ENCODE peak calls at places on chromosome 18, in four cellular contexts. One of them, this sample, is unnamed. For H3K4me1 and H3K27me3, the result is how much of the 10 kb centered on the place peaks cover.

GRCh38 chr18:55515946-55516710 is 71.9 kb downstream of the TCF4 start:
- DNase-seq in stomach: no peak
- DNase-seq in cardiac muscle cell: no peak
- DNase-seq in heart right ventricle: no peak
- DNase-seq in this sample: no peak

GRCh38 chr18:37987901-37988300 is 422.3 kb upstream of the CELF4 start:
- DNase-seq in cardiac muscle cell: no peak
- DNase-seq in stomach: no peak
- DNase-seq in heart right ventricle: no peak
- DNase-seq in this sample: no peak

GRCh38 chr18:24009651-24010333 is 4.8 kb upstream of the TTC39C start:
- DNase-seq in stomach: no peak
- DNase-seq in heart right ventricle: no peak
- DNase-seq in cardiac muscle cell: no peak
- DNase-seq in this sample: no peak

GRCh38 chr18:25587545-25587944 is 235.6 kb upstream of the ZNF521 start:
- DNase-seq in cardiac muscle cell: no peak
- DNase-seq in stomach: no peak
- DNase-seq in heart right ventricle: no peak
- DNase-seq in this sample: no peak

GRCh38 chr18:36572135-36572856 is 256.5 kb downstream of the TPGS2 start:
- DNase-seq in stomach: no peak
- DNase-seq in heart right ventricle: no peak
- DNase-seq in cardiac muscle cell: peak
- DNase-seq in this sample: peak

GRCh38 chr18:73124165-73124564 is 256.4 kb upstream of the NETO1 start:
- DNase-seq in stomach: no peak
- DNase-seq in cardiac muscle cell: no peak
- DNase-seq in heart right ventricle: no peak
- DNase-seq in this sample: no peak

GRCh38 chr18:59454909-59455727 is 96.1 kb upstream of the LMAN1 start:
- DNase-seq in stomach: no peak
- DNase-seq in heart right ventricle: peak
- DNase-seq in cardiac muscle cell: peak
- DNase-seq in this sample: no peak

GRCh38 chr18:49727816-49728215 is 85.5 kb downstream of the ACAA2 start:
- DNase-seq in cardiac muscle cell: no peak
- DNase-seq in stomach: no peak
- DNase-seq in heart right ventricle: no peak
- DNase-seq in this sample: no peak

GRCh38 chr18:6397931-6398566 is 16.7 kb downstream of the L3MBTL4 start:
- DNase-seq in heart right ventricle: no peak
- DNase-seq in cardiac muscle cell: no peak
- DNase-seq in stomach: no peak
- DNase-seq in this sample: no peak

GRCh38 chr18:49920731-49921130 is 107.4 kb upstream of the ACAA2 start:
- DNase-seq in heart right ventricle: no peak
- DNase-seq in cardiac muscle cell: no peak
- DNase-seq in stomach: no peak
- DNase-seq in this sample: no peak

GRCh38 chr18:59549797-59550516 is 147.3 kb downstream of the CCBE1 start:
- DNase-seq in heart right ventricle: peak
- DNase-seq in cardiac muscle cell: no peak
- DNase-seq in stomach: peak
- DNase-seq in this sample: no peak

GRCh38 chr18:9104244-9104901 is 1.9 kb downstream of the NDUFV2 start:
- DNase-seq in stomach: no peak
- DNase-seq in heart right ventricle: no peak
- DNase-seq in cardiac muscle cell: no peak
- DNase-seq in this sample: no peak

GRCh38 chr18:9105420-9105819 is 2.9 kb downstream of the NDUFV2 start:
- DNase-seq in heart right ventricle: no peak
- DNase-seq in cardiac muscle cell: no peak
- DNase-seq in stomach: no peak
- DNase-seq in this sample: no peak

GRCh38 chr18:9102391-9103216 is at the start of gene NDUFV2:
- DNase-seq in stomach: peak
- DNase-seq in cardiac muscle cell: peak
- DNase-seq in heart right ventricle: peak
- DNase-seq in this sample: peak

GRCh38 chr18:9101730-9102390 is 639 bp upstream of the NDUFV2 start:
- DNase-seq in stomach: no peak
- DNase-seq in cardiac muscle cell: no peak
- DNase-seq in heart right ventricle: peak
- DNase-seq in this sample: peak

DNA sequence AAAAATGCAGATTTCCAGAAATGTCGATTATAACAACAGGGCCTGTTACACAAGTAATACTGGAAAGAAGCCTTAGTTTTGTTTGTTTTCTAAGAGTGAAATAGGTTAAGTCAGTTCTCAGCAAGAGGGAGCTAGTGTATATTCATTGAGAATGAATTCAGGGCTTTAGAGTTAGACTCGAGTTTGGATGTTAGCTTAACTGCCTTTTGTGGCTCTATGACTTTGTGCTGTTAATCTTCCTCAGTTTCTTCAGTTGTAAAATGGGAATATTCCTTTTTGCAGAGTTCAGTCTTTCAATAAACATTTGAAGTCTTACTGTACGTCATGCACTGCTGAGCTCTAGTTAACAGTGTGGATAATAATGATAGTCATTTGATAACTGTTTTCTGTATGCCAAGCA is 989 bp downstream of the NDUFV2 start:
- DNase-seq in heart right ventricle: no peak
- DNase-seq in stomach: no peak
- DNase-seq in cardiac muscle cell: no peak
- DNase-seq in this sample: peak
- H3K4me1 ChIP-seq in heart right ventricle: under half
- H3K4me1 ChIP-seq in stomach: under half
- H3K4me1 ChIP-seq in cardiac muscle cell: under half
- H3K4me1 ChIP-seq in this sample: under half

GRCh38 chr18:47415888-47416287 is 164.4 kb upstream of the SKOR2 start:
- DNase-seq in stomach: no peak
- DNase-seq in heart right ventricle: no peak
- DNase-seq in cardiac muscle cell: no peak
- DNase-seq in this sample: no peak

GRCh38 chr18:47417807-47418206 is 166.3 kb upstream of the SKOR2 start:
- DNase-seq in heart right ventricle: no peak
- DNase-seq in cardiac muscle cell: no peak
- DNase-seq in stomach: no peak
- DNase-seq in this sample: no peak

GRCh38 chr18:47418746-47419145 is 167.3 kb upstream of the SKOR2 start:
- DNase-seq in stomach: no peak
- DNase-seq in cardiac muscle cell: no peak
- DNase-seq in heart right ventricle: no peak
- DNase-seq in this sample: no peak

GRCh38 chr18:47422524-47422923 is 171.1 kb upstream of the SKOR2 start:
- DNase-seq in cardiac muscle cell: no peak
- DNase-seq in heart right ventricle: no peak
- DNase-seq in stomach: no peak
- DNase-seq in this sample: no peak

GRCh38 chr18:47420130-47420529 is 168.7 kb upstream of the SKOR2 start:
- DNase-seq in cardiac muscle cell: no peak
- DNase-seq in heart right ventricle: no peak
- DNase-seq in stomach: no peak
- DNase-seq in this sample: no peak
- H3K27me3 ChIP-seq in cardiac muscle cell: half or more
- H3K27me3 ChIP-seq in heart right ventricle: under half
- H3K27me3 ChIP-seq in stomach: under half
- H3K27me3 ChIP-seq in this sample: under half

DNA sequence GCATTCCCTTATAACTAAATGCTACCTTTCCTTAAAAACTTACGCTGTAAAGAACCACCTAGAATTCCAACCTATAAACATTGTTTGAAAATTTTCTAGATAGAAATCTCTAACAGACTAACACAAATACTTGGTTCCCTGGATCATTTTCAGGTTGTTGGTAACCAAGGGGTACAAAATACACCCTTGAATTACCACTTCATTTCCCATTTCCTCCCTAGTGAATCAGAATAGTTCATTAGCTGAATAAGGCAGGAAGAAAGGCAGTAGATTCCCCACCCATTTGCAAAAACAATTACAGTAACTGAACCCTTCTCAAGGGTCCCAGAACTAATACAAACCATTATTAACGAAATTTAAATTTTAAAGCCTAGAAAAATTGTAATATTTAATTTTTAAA is 5.5 kb downstream of the MEX3C start:
- DNase-seq in heart right ventricle: no peak
- DNase-seq in stomach: no peak
- DNase-seq in cardiac muscle cell: no peak
- DNase-seq in this sample: no peak
- H3K4me1 ChIP-seq in heart right ventricle: under half
- H3K4me1 ChIP-seq in stomach: under half
- H3K4me1 ChIP-seq in cardiac muscle cell: under half
- H3K4me1 ChIP-seq in this sample: under half

DNA sequence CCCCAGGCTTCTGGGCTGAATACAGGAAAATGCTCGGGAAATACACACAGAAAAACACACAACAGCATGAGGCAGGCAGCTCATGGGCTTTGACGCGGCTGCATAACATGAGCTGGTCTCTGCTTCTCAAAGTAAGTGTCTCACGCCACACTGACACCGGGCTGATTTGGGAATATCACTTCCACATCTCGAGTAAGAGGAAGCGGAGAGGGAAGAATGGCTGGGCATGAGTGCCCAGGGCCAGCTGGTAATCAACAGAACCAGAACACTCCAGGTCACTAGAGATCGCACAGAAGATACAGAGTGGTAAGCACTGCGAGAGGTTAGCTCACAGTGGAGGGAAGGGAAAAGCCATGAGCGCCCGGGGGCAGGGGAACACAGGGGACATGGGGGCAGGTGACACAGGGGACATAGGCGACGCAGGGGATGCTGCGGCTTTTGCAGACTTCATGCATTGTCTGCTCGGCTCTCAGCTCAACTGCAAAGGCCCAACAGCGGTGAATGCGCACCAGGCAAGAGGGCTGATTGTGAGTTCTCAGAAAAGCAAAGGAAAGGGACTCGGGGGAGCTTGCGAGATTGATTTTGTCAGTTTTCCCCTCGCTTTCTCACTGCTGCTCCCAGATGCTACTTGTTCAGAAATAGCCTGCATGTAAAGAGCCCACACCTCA is 141.4 kb downstream of the MBP start:
- DNase-seq in stomach: no peak
- DNase-seq in heart right ventricle: no peak
- DNase-seq in cardiac muscle cell: no peak
- DNase-seq in this sample: no peak
- H3K27me3 ChIP-seq in stomach: under half
- H3K27me3 ChIP-seq in heart right ventricle: under half
- H3K27me3 ChIP-seq in cardiac muscle cell: under half
- H3K27me3 ChIP-seq in this sample: under half

DNA sequence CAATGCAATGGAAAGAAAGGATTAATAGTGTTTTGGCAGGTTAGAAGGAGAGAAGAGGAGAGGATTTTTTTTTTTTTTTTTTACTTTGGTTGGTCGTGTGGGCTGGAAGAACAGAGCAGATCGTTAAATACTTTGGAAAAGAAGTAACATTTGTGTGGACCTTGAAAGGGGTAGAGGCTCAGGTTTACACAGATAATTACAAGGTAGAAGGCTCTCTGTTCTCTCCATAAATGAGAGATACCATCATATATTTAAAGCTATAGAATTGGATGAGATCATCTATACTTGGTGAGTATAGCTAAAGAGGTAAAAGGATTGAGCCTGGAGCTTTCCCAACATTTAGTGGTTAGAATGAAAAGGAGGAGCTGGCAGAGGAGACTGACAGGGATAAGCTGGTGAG is 49.0 kb downstream of the SMCHD1 start:
- DNase-seq in heart right ventricle: no peak
- DNase-seq in cardiac muscle cell: no peak
- DNase-seq in stomach: no peak
- DNase-seq in this sample: no peak
- H3K4me1 ChIP-seq in heart right ventricle: under half
- H3K4me1 ChIP-seq in cardiac muscle cell: under half
- H3K4me1 ChIP-seq in stomach: under half
- H3K4me1 ChIP-seq in this sample: under half

DNA sequence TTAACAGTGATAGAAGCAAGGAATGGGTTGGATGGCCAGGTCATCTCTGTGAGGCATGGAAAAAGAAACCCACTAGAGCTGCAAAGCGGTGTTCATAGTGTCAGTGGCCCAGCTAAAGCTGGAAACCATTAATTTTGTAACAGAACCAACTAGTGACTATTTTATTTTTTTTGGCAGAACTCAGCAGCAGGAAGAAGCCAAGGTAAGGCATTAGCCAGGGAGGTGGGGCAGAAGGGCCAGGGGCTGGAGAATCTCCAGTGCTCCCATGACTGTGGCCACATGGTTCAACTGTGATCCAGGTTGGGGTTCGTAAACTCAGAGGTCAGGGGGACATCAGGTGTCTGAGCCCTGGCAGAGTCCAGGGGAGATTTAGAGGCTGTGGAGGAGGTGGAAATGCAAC is 25.9 kb upstream of the YES1 start:
- DNase-seq in cardiac muscle cell: no peak
- DNase-seq in stomach: no peak
- DNase-seq in heart right ventricle: no peak
- DNase-seq in this sample: no peak
- H3K27me3 ChIP-seq in cardiac muscle cell: under half
- H3K27me3 ChIP-seq in stomach: under half
- H3K27me3 ChIP-seq in heart right ventricle: under half
- H3K27me3 ChIP-seq in this sample: under half

DNA sequence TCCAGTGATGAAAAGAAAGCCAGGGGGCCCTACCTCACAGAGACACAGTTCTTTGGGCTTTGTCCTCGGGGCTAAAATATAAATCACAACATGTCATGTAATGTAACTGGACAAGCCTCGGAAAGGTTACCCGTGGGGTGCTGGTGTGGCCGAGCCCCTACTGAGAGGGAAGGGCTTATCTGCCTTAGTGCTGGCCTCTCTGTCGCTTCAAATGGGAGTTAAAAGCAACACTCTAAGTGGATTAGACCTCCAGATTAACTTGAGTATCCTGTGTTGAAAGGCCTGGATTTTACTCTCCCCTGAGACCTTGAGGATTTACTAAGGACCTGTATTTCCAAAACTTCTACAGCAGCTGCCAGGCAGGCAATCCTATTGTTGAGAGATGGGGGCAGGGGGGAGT is 251.5 kb upstream of the APCDD1 start:
- DNase-seq in cardiac muscle cell: peak
- DNase-seq in heart right ventricle: no peak
- DNase-seq in stomach: no peak
- DNase-seq in this sample: no peak
- H3K4me1 ChIP-seq in cardiac muscle cell: under half
- H3K4me1 ChIP-seq in heart right ventricle: under half
- H3K4me1 ChIP-seq in stomach: under half
- H3K4me1 ChIP-seq in this sample: under half

GRCh38 chr18:78980777-78981651 is 1.4 kb downstream of the SALL3 start:
- DNase-seq in stomach: no peak
- DNase-seq in heart right ventricle: no peak
- DNase-seq in cardiac muscle cell: peak
- DNase-seq in this sample: no peak
- H3K27me3 ChIP-seq in stomach: under half
- H3K27me3 ChIP-seq in heart right ventricle: half or more
- H3K27me3 ChIP-seq in cardiac muscle cell: half or more
- H3K27me3 ChIP-seq in this sample: under half

GRCh38 chr18:58205087-58205779 is 161.2 kb downstream of the NEDD4L start:
- DNase-seq in stomach: no peak
- DNase-seq in cardiac muscle cell: no peak
- DNase-seq in heart right ventricle: peak
- DNase-seq in this sample: no peak
- H3K4me1 ChIP-seq in stomach: under half
- H3K4me1 ChIP-seq in cardiac muscle cell: under half
- H3K4me1 ChIP-seq in heart right ventricle: under half
- H3K4me1 ChIP-seq in this sample: under half